ENCODE peak calls at places on chromosomes 6 and 20, in eight cellular contexts. V is left ventricle myocardium inferior, X is IMR-90, S is AG04449, P is NB4, B is astrocyte of the spinal cord, A is cardiac muscle cell, F is LNCaP clone FGC. M is an unnamed sample.

GRCh38 chr20:845967-846893 is 12.7 kb downstream of the FAM110A start:
- DNase-seq in B (no peak), S (no peak), V (no peak), P (peak; percentile 64), A (no peak), X (no peak), F (no peak), M (no peak)

GRCh38 chr6:105794263-105794662 is 291.9 kb upstream of the PRDM1 start:
- DNase-seq in X (no peak), P (peak; percentile 60), B (peak; percentile 24), A (peak; percentile 23), S (no peak), V (peak; percentile 40), F (peak; percentile 68), M (peak; percentile 42)

GRCh38 chr6:25193865-25194679 is 85.1 kb upstream of the CARMIL1 start:
- DNase-seq in P (no peak), V (no peak), F (no peak), S (no peak), B (no peak), A (no peak), X (no peak), M (no peak)

GRCh38 chr6:105179244-105180065 is at the start of gene POPDC3:
- DNase-seq in A (peak; percentile 77), B (peak; percentile 38), X (peak; percentile 53), V (no peak), P (peak; percentile 59), S (no peak), F (no peak), M (peak; percentile 52)

GRCh38 chr6:514396-514973 is 122.9 kb downstream of the IRF4 start:
- DNase-seq in A (no peak), B (no peak), F (no peak), P (peak; percentile 80), S (no peak), X (no peak), V (no peak), M (no peak)

GRCh38 chr6:166614171-166614583 is 12.9 kb downstream of the RPS6KA2 start:
- DNase-seq in B (no peak), A (no peak), V (no peak), F (no peak), X (no peak), P (no peak), S (no peak), M (no peak)

GRCh38 chr6:146289816-146290588 is 253.6 kb upstream of the RAB32 start:
- DNase-seq in P (peak; percentile 59), F (no peak), X (peak; percentile 52), S (no peak), A (no peak), V (no peak), B (peak; percentile 81), M (peak; percentile 52)

GRCh38 chr6:41935685-41936072 is 5.9 kb downstream of the CCND3 start:
- DNase-seq in S (no peak), B (no peak), X (no peak), A (no peak), P (peak; percentile 53), V (no peak), F (no peak), M (no peak)

GRCh38 chr6:83247471-83247870 is 54.3 kb downstream of the RWDD2A start:
- DNase-seq in B (peak; percentile 29), A (no peak), X (no peak), V (no peak), S (no peak), P (no peak), F (no peak), M (no peak)

GRCh38 chr20:47989957-47990356 is 204.7 kb upstream of the SULF2 start:
- DNase-seq in X (no peak), P (no peak), B (no peak), F (no peak), A (no peak), S (no peak), V (no peak), M (peak; percentile 88)

GRCh38 chr6:108453601-108454157 is 107.0 kb upstream of the FOXO3 start:
- DNase-seq in A (no peak), F (no peak), B (peak; percentile 94), V (no peak), S (peak; percentile 47), P (peak; percentile 67), X (peak; percentile 78), M (no peak)

GRCh38 chr6:109441069-109441816 is 719 bp downstream of the SMPD2 start:
- DNase-seq in B (peak; percentile 53), V (peak; percentile 43), S (no peak), F (no peak), X (peak; percentile 47), P (peak; percentile 76), A (peak; percentile 70), M (peak; percentile 37)

GRCh38 chr20:5353624-5354496 is 37.1 kb upstream of the PROKR2 start:
- DNase-seq in F (no peak), V (no peak), B (peak; percentile 74), P (peak; percentile 18), S (peak; percentile 2), X (peak; percentile 44), A (no peak), M (peak; percentile 69)

GRCh38 chr20:57616143-57616951 is 3.9 kb downstream of the ZBP1 start:
- DNase-seq in V (no peak), P (no peak), S (no peak), A (no peak), B (no peak), X (no peak), F (no peak), M (no peak)

GRCh38 chr6:11129908-11130565 is 18.5 kb upstream of the ERVFRD-1 start:
- DNase-seq in B (no peak), X (no peak), P (no peak), S (no peak), A (no peak), F (no peak), V (no peak), M (no peak)

GRCh38 chr6:168883410-168884049 is 370.1 kb downstream of the THBS2 start:
- DNase-seq in A (no peak), X (no peak), V (no peak), P (no peak), S (no peak), B (no peak), F (no peak), M (no peak)

GRCh38 chr6:76790881-76791280 is 672.4 kb downstream of the HTR1B start:
- DNase-seq in B (no peak), F (no peak), V (no peak), X (no peak), P (no peak), S (no peak), A (no peak), M (no peak)

DNA sequence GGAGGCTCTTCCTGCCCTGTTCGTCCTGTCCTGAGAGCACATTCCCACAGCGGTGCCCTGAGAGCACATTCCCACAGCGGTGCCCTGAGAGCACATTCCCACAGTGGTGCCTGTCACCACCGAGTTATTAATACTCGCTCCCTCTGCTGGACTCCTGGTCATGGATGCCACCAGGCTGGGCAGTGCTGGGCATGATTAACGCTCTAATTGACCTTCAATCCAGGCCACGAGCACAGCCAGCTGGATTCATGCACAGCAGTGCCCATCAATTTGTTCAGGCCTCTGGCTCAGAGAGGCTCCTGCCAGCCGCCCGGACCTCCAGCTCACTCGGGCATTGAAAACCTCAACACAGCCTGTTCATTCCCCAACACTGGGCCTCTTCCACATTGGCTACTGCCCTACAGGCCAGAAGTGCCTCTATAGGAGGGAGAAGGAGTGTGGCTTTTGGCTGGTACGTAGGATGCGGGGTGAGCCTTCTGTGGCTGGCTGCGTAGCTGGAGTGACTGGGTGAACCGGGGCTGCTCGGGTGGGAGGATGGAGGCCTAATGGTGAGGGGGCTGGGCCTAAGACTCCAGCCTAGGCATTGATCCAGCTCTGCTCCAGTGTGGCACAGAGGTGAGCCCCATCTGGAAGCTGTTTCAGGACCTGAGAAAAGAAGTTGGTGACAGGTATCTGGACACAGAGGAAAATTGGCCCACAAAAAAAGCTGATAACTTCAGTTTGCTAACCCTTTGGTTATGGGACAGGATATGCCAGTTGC is 9.3 kb downstream of the IP6K3 start:
- DNase-seq in X (no peak), P (no peak), V (peak; percentile 59), B (no peak), S (no peak), F (no peak), A (no peak), M (no peak)
- TF ChIP-seq CTCF in X (no peak), P (no peak), V (no peak), B (no peak), S (no peak), F (no peak), A (no peak), M (no peak)

GRCh38 chr6:55014321-55015088 is 159.8 kb upstream of the HCRTR2 start:
- DNase-seq in X (peak; percentile 53), V (no peak), S (no peak), A (no peak), B (no peak), P (no peak), F (no peak), M (no peak)
- TF ChIP-seq CTCF in X (no peak), V (no peak), S (no peak), A (no peak), B (no peak), P (no peak), F (no peak), M (no peak)

GRCh38 chr6:111592726-111593515 is 12.8 kb downstream of the TRAF3IP2 start:
- DNase-seq in B (no peak), S (no peak), A (no peak), F (peak; percentile 18), X (no peak), V (no peak), P (no peak), M (no peak)

GRCh38 chr6:111590209-111590955 is 15.3 kb downstream of the TRAF3IP2 start:
- DNase-seq in P (no peak), X (peak; percentile 56), S (no peak), V (no peak), B (no peak), A (no peak), F (no peak), M (peak; percentile 43)

GRCh38 chr6:111591901-111592461 is 13.7 kb downstream of the TRAF3IP2 start:
- DNase-seq in F (peak; percentile 59), X (no peak), V (no peak), P (no peak), S (no peak), A (no peak), B (no peak), M (peak; percentile 37)

GRCh38 chr6:111593516-111593824 is 12.2 kb downstream of the TRAF3IP2 start:
- DNase-seq in X (no peak), S (no peak), A (no peak), F (no peak), V (no peak), B (no peak), P (no peak), M (no peak)

GRCh38 chr6:111591370-111591900 is 14.2 kb downstream of the TRAF3IP2 start:
- DNase-seq in X (peak; percentile 100), A (no peak), S (peak; percentile 98), F (peak; percentile 91), B (peak; percentile 97), V (peak; percentile 70), P (no peak), M (peak; percentile 98)
- TF ChIP-seq CTCF in X (no peak), A (no peak), S (no peak), F (no peak), B (no peak), V (no peak), P (no peak), M (no peak)

DNA sequence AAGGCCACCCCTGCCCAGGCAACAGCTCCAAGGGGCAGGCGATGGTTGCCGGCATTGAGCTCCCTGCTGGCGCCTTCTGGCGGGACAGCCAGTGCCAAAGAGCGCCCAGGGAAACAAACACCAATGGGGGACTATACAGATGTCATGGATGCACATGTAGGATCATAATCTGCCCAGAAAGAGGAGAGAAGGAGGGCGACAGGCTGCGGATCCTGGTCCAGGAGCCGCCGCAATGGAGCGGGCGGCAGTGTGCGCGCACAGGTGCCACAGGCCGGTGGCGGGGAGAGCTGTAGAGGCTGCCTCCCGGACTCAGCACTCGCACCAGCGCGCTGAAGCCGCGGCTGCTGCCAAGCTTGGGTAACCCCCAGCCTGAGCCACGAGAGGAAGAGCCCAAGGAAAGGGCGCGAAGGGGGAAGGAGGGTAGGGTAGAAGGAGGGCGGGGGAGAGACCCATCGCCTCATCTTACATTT is 418 bp upstream of the FUT9 start:
- DNase-seq in V (no peak), S (no peak), P (no peak), X (no peak), F (no peak), B (peak; percentile 9), A (peak; percentile 46), M (no peak)
- TF ChIP-seq CTCF in V (no peak), S (no peak), P (no peak), X (no peak), F (no peak), B (no peak), A (no peak), M (no peak)